ENCODE peak calls at places on chromosome 4, in eight cellular contexts. L is adipocyte, N is K562, R is neuronal stem cell, Z is PC-3, U is GM23248, H is IMR-90, O is astrocyte. B is an unnamed sample.

GRCh38 chr4:120415902-120416301 is 349.3 kb upstream of the MAD2L1 start:
- DNase-seq in L (no peak), N (no peak), R (no peak), Z (no peak), U (no peak), H (no peak), O (no peak), B (no peak)

GRCh38 chr4:173415885-173416658 is 17.2 kb upstream of the SCRG1 start:
- DNase-seq in L (no peak), N (no peak), R (no peak), Z (no peak), U (no peak), H (no peak), O (no peak), B (no peak)

GRCh38 chr4:26204911-26205368 is 115.9 kb upstream of the RBPJ start:
- DNase-seq in L (no peak), N (no peak), R (no peak), Z (no peak), U (no peak), H (no peak), O (no peak), B (no peak)

GRCh38 chr4:183635737-183636136 is 23.2 kb downstream of the RWDD4 start:
- DNase-seq in L (no peak), N (no peak), R (no peak), Z (no peak), U (no peak), H (no peak), O (no peak), B (no peak)

GRCh38 chr4:6092131-6092530 is 73.9 kb upstream of the C4orf50 start:
- DNase-seq in L (no peak), N (no peak), R (no peak), Z (no peak), U (no peak), H (no peak), O (no peak), B (no peak)

GRCh38 chr4:22356996-22357596 is 158.8 kb downstream of the ADGRA3 start:
- DNase-seq in L (peak; percentile 63), N (no peak), R (no peak), Z (peak; percentile 61), U (peak; percentile 63), H (peak; percentile 32), O (peak; percentile 13), B (no peak)

GRCh38 chr4:156889616-156890594 is 81.7 kb downstream of the PDGFC start:
- DNase-seq in L (peak; percentile 63), N (no peak), R (no peak), Z (no peak), U (peak; percentile 87), H (peak; percentile 83), O (peak; percentile 78), B (no peak)

GRCh38 chr4:173345648-173346047 is 11.5 kb upstream of the HMGB2 start:
- DNase-seq in L (peak; percentile 3), N (no peak), R (no peak), Z (no peak), U (no peak), H (no peak), O (no peak), B (no peak)

GRCh38 chr4:30385650-30386049 is 334.5 kb upstream of the PCDH7 start:
- DNase-seq in L (no peak), N (no peak), R (no peak), Z (peak; percentile 38), U (no peak), H (peak; percentile 1), O (no peak), B (no peak)

GRCh38 chr4:1172971-1173757 is 781 bp upstream of the SPON2 start:
- DNase-seq in L (peak; percentile 60), N (no peak), R (no peak), Z (no peak), U (peak; percentile 66), H (peak; percentile 78), O (no peak), B (no peak)

GRCh38 chr4:1170156-1170804 is 2.1 kb downstream of the SPON2 start:
- DNase-seq in L (no peak), N (no peak), R (no peak), Z (no peak), U (no peak), H (no peak), O (no peak), B (no peak)

GRCh38 chr4:1171306-1172227 is 816 bp downstream of the SPON2 start:
- DNase-seq in L (no peak), N (no peak), R (no peak), Z (no peak), U (peak; percentile 43), H (no peak), O (no peak), B (peak; percentile 16)

GRCh38 chr4:1170805-1171305 is 1.5 kb downstream of the SPON2 start:
- DNase-seq in L (no peak), N (no peak), R (no peak), Z (no peak), U (no peak), H (no peak), O (no peak), B (no peak)

GRCh38 chr4:1172228-1172851 is at the start of gene SPON2:
- DNase-seq in L (no peak), N (no peak), R (peak; percentile 47), Z (no peak), U (peak; percentile 44), H (peak; percentile 27), O (no peak), B (no peak)
- H3K9ac ChIP-seq in L (peak within 1 kb of the TSS; percentile 89), N (peak within 1 kb of the TSS; percentile 32), R (peak within 1 kb of the TSS; percentile 78), Z (no peak within 1 kb of the TSS), U (peak within 1 kb of the TSS; percentile 40), H (peak within 1 kb of the TSS; percentile 62), O (peak within 1 kb of the TSS; percentile 31), B (peak within 1 kb of the TSS; percentile 79)

DNA sequence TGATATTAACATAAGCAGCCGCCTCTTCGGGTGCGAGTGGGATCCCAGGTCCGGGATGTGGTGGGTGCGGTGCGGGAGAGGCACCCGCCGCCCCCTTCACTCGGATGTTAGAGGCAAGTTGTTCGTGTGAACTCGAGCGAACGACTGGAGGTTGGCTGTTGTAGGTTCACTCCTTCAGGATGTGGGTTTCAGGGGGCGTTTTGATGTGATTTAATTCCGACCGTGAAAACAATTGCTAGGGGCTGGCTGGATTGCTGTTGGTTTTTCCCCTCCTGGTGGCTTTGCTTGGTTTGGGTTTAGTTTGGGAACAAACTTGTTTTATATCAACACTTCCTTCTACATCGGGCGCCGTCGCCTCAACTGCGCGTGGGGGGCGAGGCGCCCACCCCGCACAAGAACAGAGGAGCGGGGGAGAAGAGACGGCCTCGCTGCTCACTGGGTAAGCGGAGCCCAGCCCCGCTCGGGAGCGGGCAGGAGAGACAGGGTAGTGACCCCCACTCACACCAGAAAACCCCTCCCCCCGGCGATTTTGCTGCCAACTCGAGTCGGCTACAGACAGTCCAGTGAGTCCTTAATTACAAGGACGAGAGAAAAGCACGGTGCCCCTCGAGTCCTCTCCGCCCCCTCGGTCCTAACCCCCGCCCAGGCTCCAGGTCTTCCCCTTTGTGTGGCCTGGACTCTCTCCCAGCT is 3.0 kb upstream of the LEF1 start:
- DNase-seq in L (peak; percentile 8), N (no peak), R (peak; percentile 40), Z (no peak), U (no peak), H (no peak), O (no peak), B (no peak)
- H3K4me3 ChIP-seq in L (no peak overlapping the region), N (no peak overlapping the region), R (no peak overlapping the region), Z (no peak overlapping the region), U (no peak overlapping the region), H (no peak overlapping the region), O (peak overlapping the region; percentile 28), B (peak overlapping the region; percentile 61)

DNA sequence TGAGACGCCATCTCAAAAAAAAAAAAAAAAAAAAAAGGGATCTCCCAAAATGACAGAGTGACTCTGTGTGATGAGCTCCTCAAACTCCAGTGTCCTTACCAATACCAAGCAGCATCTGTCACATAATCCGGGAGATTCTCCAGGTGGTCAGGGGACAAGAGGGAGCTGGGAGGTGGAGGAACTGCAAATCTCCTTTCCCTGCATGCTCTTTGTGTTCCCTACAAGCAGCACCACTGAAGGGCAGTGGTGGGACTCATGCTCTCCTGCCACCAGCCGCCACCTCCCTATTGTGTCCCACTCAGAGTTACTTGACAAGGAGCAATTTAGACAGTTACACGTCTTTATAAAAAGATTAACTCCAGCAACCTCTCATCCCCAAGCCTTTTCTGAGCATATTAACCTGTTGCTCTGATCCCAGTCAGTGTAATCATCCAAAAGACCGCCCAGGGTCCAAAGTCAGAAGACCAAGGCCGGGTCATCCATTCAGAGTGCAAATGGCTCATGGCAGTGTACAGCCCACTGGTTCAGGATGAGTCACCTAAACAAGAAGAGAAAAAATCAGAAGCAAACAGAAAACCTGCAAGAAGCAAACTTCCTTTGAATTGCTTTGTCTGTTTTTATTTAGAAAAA is 23.6 kb downstream of the MGST2 start:
- DNase-seq in L (no peak), N (no peak), R (no peak), Z (no peak), U (peak; percentile 18), H (peak; percentile 24), O (no peak), B (no peak)
- H3K9ac ChIP-seq in L (no peak overlapping the region), N (no peak overlapping the region), R (no peak overlapping the region), Z (no peak overlapping the region), U (no peak overlapping the region), H (no peak overlapping the region), O (no peak overlapping the region), B (no peak overlapping the region)

GRCh38 chr4:7375427-7375826 is 59.3 kb downstream of the PSAPL1 start:
- DNase-seq in L (peak; percentile 61), N (no peak), R (no peak), Z (no peak), U (peak; percentile 73), H (peak; percentile 13), O (no peak), B (no peak)
- H3K4me3 ChIP-seq in L (no peak overlapping the region), N (no peak overlapping the region), R (no peak overlapping the region), Z (no peak overlapping the region), U (no peak overlapping the region), H (no peak overlapping the region), O (no peak overlapping the region), B (no peak overlapping the region)

DNA sequence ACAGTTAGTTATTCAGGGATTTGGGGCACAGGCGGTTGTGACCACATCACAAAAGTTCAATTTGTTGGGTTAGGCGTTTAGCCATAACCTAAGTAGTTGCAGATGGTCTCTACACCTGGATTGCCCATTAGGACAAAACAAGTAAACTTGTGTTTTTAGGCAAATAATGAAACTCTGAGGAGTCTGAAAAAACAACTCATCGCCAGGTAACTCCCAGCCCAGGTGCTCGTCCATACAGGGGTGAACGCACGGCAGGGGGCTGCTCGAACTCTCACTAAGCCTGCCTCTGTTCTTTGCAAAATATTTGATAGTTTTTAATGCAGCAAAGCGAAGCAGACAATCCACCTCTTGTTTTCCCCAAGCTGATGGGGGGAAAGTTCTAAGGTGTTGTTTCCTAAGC is 571 bp upstream of the RHOH start:
- DNase-seq in L (no peak), N (no peak), R (no peak), Z (no peak), U (no peak), H (no peak), O (no peak), B (no peak)
- H3K9ac ChIP-seq in L (no peak overlapping the region), N (no peak overlapping the region), R (no peak overlapping the region), Z (no peak overlapping the region), U (no peak overlapping the region), H (no peak overlapping the region), O (no peak overlapping the region), B (no peak overlapping the region)

B was measured in NT2/D1.